ENCODE peak calls at places on chromosomes 7 and 10, in nine cellular contexts. H is H7, N is renal cortical epithelial cell, A is Kasumi-1, Q is tibial artery, D is coronary artery, V is NCI-H226, K is neuronal stem cell, Y is spleen. W is an unnamed sample.
A peak's percentile ranks its signal among the peaks of the same experiment; 100 is the strongest.

GRCh38 chr7:739455-739963 is 12.4 kb upstream of the PRKAR1B start:
- DNase-seq in H (no peak), N (no peak), A (no peak), Q (no peak), D (no peak), V (no peak), K (no peak), Y (peak; percentile 55), W (no peak)

GRCh38 chr7:47460251-47460989 is 121.5 kb downstream of the TNS3 start:
- DNase-seq in H (no peak), N (no peak), A (no peak), Q (no peak), D (no peak), V (no peak), K (no peak), Y (no peak), W (no peak)

GRCh38 chr10:93068411-93069244 is 5.1 kb upstream of the CYP26A1 start:
- DNase-seq in H (peak; percentile 89), N (no peak), A (no peak), Q (no peak), D (no peak), V (no peak), K (no peak), Y (no peak), W (no peak)

GRCh38 chr7:41993173-41993867 is 243.7 kb downstream of the GLI3 start:
- DNase-seq in H (no peak), N (no peak), A (peak; percentile 15), Q (no peak), D (no peak), V (peak; percentile 67), K (no peak), Y (no peak), W (no peak)

GRCh38 chr7:77428777-77429231 is 12.7 kb upstream of the GSAP start:
- DNase-seq in H (no peak), N (no peak), A (no peak), Q (peak; percentile 38), D (no peak), V (no peak), K (no peak), Y (no peak), W (no peak)

GRCh38 chr7:47896809-47897423 is 51.4 kb downstream of the PKD1L1 start:
- DNase-seq in H (peak; percentile 54), N (no peak), A (no peak), Q (no peak), D (no peak), V (no peak), K (no peak), Y (no peak), W (peak; percentile 42)

GRCh38 chr7:18834574-18835361 is 282.7 kb downstream of the TWIST1 start:
- DNase-seq in H (no peak), N (peak; percentile 72), A (peak; percentile 3), Q (no peak), D (no peak), V (no peak), K (no peak), Y (no peak), W (no peak)

GRCh38 chr10:132849546-132850031 is 63.6 kb upstream of the NKX6-2 start:
- DNase-seq in H (peak; percentile 53), N (no peak), A (no peak), Q (no peak), D (no peak), V (no peak), K (no peak), Y (peak; percentile 41), W (peak; percentile 81)

GRCh38 chr7:144407266-144407931 is 3.9 kb upstream of the NOBOX start:
- DNase-seq in H (peak; percentile 40), N (no peak), A (no peak), Q (no peak), D (no peak), V (no peak), K (no peak), Y (no peak), W (no peak)

GRCh38 chr7:50347693-50348092 is 43.2 kb downstream of the IKZF1 start:
- DNase-seq in H (no peak), N (no peak), A (no peak), Q (no peak), D (no peak), V (no peak), K (no peak), Y (no peak), W (no peak)

GRCh38 chr7:68800316-68800715 is 798.0 kb upstream of the AUTS2 start:
- DNase-seq in H (no peak), N (peak; percentile 68), A (no peak), Q (no peak), D (no peak), V (peak; percentile 69), K (no peak), Y (peak; percentile 19), W (no peak)

GRCh38 chr7:80428161-80429054 is 83.5 kb downstream of the GNAT3 start:
- DNase-seq in H (peak; percentile 15), N (peak; percentile 71), A (peak; percentile 78), Q (no peak), D (no peak), V (no peak), K (peak; percentile 12), Y (no peak), W (no peak)

GRCh38 chr7:9945882-9946281 is 1027.8 kb upstream of the PHF14 start:
- DNase-seq in H (no peak), N (peak; percentile 4), A (no peak), Q (no peak), D (no peak), V (no peak), K (no peak), Y (no peak), W (no peak)

GRCh38 chr7:130960208-130960988 is 226.4 kb upstream of the KLF14 start:
- DNase-seq in H (no peak), N (peak; percentile 98), A (peak; percentile 74), Q (no peak), D (no peak), V (peak; percentile 91), K (no peak), Y (no peak), W (no peak)

GRCh38 chr7:7433736-7434260 is 101.9 kb downstream of the COL28A1 start:
- DNase-seq in H (no peak), N (no peak), A (no peak), Q (no peak), D (no peak), V (no peak), K (no peak), Y (no peak), W (no peak)

GRCh38 chr10:132836832-132837540 is 51.0 kb upstream of the NKX6-2 start:
- DNase-seq in H (peak; percentile 98), N (no peak), A (peak; percentile 72), Q (no peak), D (peak; percentile 49), V (no peak), K (peak; percentile 57), Y (peak; percentile 82), W (peak; percentile 84)

GRCh38 chr7:84744388-84744787 is 442.5 kb downstream of the SEMA3D start:
- DNase-seq in H (no peak), N (peak; percentile 39), A (no peak), Q (no peak), D (no peak), V (no peak), K (no peak), Y (no peak), W (no peak)

GRCh38 chr7:108164946-108165345 is 34.8 kb upstream of the LAMB4 start:
- DNase-seq in H (no peak), N (no peak), A (no peak), Q (no peak), D (no peak), V (no peak), K (no peak), Y (no peak), W (no peak)

GRCh38 chr10:23968296-23968695 is 240.6 kb upstream of the KIAA1217 start:
- DNase-seq in H (no peak), N (no peak), A (no peak), Q (no peak), D (no peak), V (no peak), K (no peak), Y (no peak), W (no peak)

GRCh38 chr7:19215421-19215820 is 70.2 kb upstream of the FERD3L start:
- DNase-seq in H (no peak), N (peak; percentile 26), A (no peak), Q (no peak), D (no peak), V (peak; percentile 69), K (peak; percentile 20), Y (no peak), W (no peak)

GRCh38 chr7:132029369-132030160 is 473.1 kb upstream of the PODXL start:
- DNase-seq in H (no peak), N (peak; percentile 18), A (no peak), Q (no peak), D (no peak), V (peak; percentile 59), K (no peak), Y (no peak), W (no peak)

GRCh38 chr10:131882590-131883451 is 18.0 kb upstream of the PPP2R2D start:
- DNase-seq in H (no peak), N (no peak), A (no peak), Q (no peak), D (no peak), V (no peak), K (no peak), Y (peak; percentile 13), W (no peak)

GRCh38 chr10:89476150-89476549 is 59.2 kb downstream of the SLC16A12 start:
- DNase-seq in H (no peak), N (no peak), A (no peak), Q (no peak), D (no peak), V (no peak), K (no peak), Y (no peak), W (no peak)

GRCh38 chr7:138987686-138988085 is 6.5 kb upstream of the KIAA1549 start:
- DNase-seq in H (no peak), N (no peak), A (no peak), Q (no peak), D (no peak), V (no peak), K (no peak), Y (no peak), W (no peak)

GRCh38 chr7:99143853-99144672 is at the start of gene SMURF1:
- DNase-seq in H (peak; percentile 94), N (no peak), A (peak; percentile 48), Q (peak; percentile 59), D (peak; percentile 85), V (peak; percentile 56), K (peak; percentile 71), Y (peak; percentile 95), W (peak; percentile 90)

GRCh38 chr7:24063721-24064120 is 220.3 kb upstream of the NPY start:
- DNase-seq in H (no peak), N (no peak), A (no peak), Q (no peak), D (no peak), V (no peak), K (no peak), Y (no peak), W (no peak)

W was measured in osteocyte.